ENCODE peak calls at places on chromosomes 3 and 15, in five cellular contexts. Y, A, D, Q and V are unnamed samples.

GRCh38 chr3:41710646-41711388 is 251.1 kb downstream of the ULK4 start:
- DNase-seq in Y (peak), A (no peak), D (no peak), Q (no peak), V (no peak)

GRCh38 chr15:67097424-67097823 is 32.0 kb downstream of the SMAD3 start:
- DNase-seq in Y (no peak), A (no peak), D (no peak), Q (no peak), V (no peak)

GRCh38 chr3:58874248-58874741 is 175.5 kb downstream of the CFAP20DC start:
- DNase-seq in Y (peak), A (no peak), D (no peak), Q (no peak), V (no peak)

GRCh38 chr3:9947025-9947995 is 4.9 kb downstream of the PRRT3 start:
- DNase-seq in Y (peak), A (peak), D (no peak), Q (no peak), V (no peak)

GRCh38 chr3:66744521-66744920 is 243.7 kb upstream of the LRIG1 start:
- DNase-seq in Y (no peak), A (no peak), D (no peak), Q (no peak), V (no peak)

GRCh38 chr3:541328-541727 is 344.8 kb downstream of the CHL1 start:
- DNase-seq in Y (no peak), A (no peak), D (no peak), Q (no peak), V (no peak)

GRCh38 chr3:173993299-173993698 is 595.8 kb downstream of the NLGN1 start:
- DNase-seq in Y (peak), A (peak), D (no peak), Q (no peak), V (no peak)

GRCh38 chr3:160477750-160478149 is 28.2 kb upstream of the TRIM59 start:
- DNase-seq in Y (no peak), A (no peak), D (no peak), Q (no peak), V (no peak)

GRCh38 chr3:111761309-111761795 is 97.7 kb upstream of the PHLDB2 start:
- DNase-seq in Y (peak), A (no peak), D (peak), Q (no peak), V (peak)

GRCh38 chr3:193732391-193732790 is 139.4 kb downstream of the OPA1 start:
- DNase-seq in Y (peak), A (peak), D (no peak), Q (no peak), V (no peak)

GRCh38 chr15:90240856-90241255 is 6.8 kb downstream of the GDPGP1 start:
- DNase-seq in Y (no peak), A (no peak), D (no peak), Q (no peak), V (no peak)

GRCh38 chr15:58066042-58066867 is 744 bp upstream of the ALDH1A2 start:
- DNase-seq in Y (peak), A (peak), D (no peak), Q (no peak), V (no peak)

GRCh38 chr15:31554261-31554660 is 227.6 kb downstream of the KLF13 start:
- DNase-seq in Y (no peak), A (no peak), D (peak), Q (no peak), V (no peak)

GRCh38 chr3:149188494-149188893 is 33.1 kb downstream of the CP start:
- DNase-seq in Y (no peak), A (no peak), D (no peak), Q (no peak), V (no peak)

GRCh38 chr3:187319699-187320302 is 28.3 kb upstream of the MASP1 start:
- DNase-seq in Y (peak), A (peak), D (peak), Q (peak), V (peak)

GRCh38 chr3:123791898-123792297 is 92.2 kb downstream of the MYLK start:
- DNase-seq in Y (no peak), A (no peak), D (no peak), Q (no peak), V (no peak)